ENCODE peak calls at places on chromosomes 2 and 18, in nine cellular contexts. L is NCI-H69; W is bronchial epithelial cell; N is GM18507; S is COLO829; C is GM13976; A is activated naive CD8-positive, alpha-beta T cell treated with anti-CD3 and anti-CD28 coated beads for 36 hours; J is KG1; D is activated T-helper 1 cell treated with anti-CD3 and anti-CD28 coated beads, Interleukin-2, amount 50 U/mL, for 16 hours. K is an unnamed sample.

GRCh38 chr2:188068093-188068492 is 223.6 kb upstream of the GULP1 start:
- DNase-seq in S (no peak), J (no peak), C (no peak), A (no peak), N (no peak), W (peak), L (no peak), D (no peak), K (no peak)

GRCh38 chr2:54956392-54956722 is 93.9 kb downstream of the RTN4 start:
- DNase-seq in L (no peak), D (no peak), S (no peak), C (no peak), N (no peak), W (no peak), A (no peak), J (no peak), K (no peak)

GRCh38 chr2:19900536-19901200 is 1.1 kb downstream of the TTC32 start:
- DNase-seq in C (no peak), S (no peak), L (peak), A (no peak), D (no peak), J (no peak), W (peak), N (no peak), K (no peak)

GRCh38 chr2:65932571-65932970 is 500.2 kb upstream of the SPRED2 start:
- DNase-seq in S (no peak), L (no peak), D (no peak), J (no peak), N (no peak), C (no peak), A (no peak), W (no peak), K (no peak)

GRCh38 chr2:119240311-119241204 is 16.9 kb downstream of the STEAP3 start:
- DNase-seq in A (no peak), N (no peak), J (no peak), W (peak), S (no peak), D (no peak), C (no peak), L (peak), K (no peak)

GRCh38 chr18:79936641-79937040 is 14.8 kb downstream of the SLC66A2 start:
- DNase-seq in L (no peak), A (no peak), J (no peak), S (no peak), N (no peak), D (no peak), C (no peak), W (no peak), K (no peak)

GRCh38 chr2:26630669-26631360 is 10.4 kb downstream of the CIB4 start:
- DNase-seq in C (no peak), L (no peak), D (no peak), A (no peak), W (peak), N (no peak), J (no peak), S (peak), K (peak)

GRCh38 chr2:237515621-237516275 is 28.7 kb downstream of the MLPH start:
- DNase-seq in J (no peak), W (no peak), N (no peak), D (no peak), A (no peak), S (no peak), C (no peak), L (no peak), K (no peak)

GRCh38 chr2:240465268-240465764 is 29.9 kb downstream of the GPC1 start:
- DNase-seq in D (no peak), S (no peak), A (no peak), W (no peak), C (no peak), J (no peak), L (no peak), N (no peak), K (no peak)

GRCh38 chr2:45315881-45316280 is 295.2 kb downstream of the SRBD1 start:
- DNase-seq in S (no peak), L (no peak), J (no peak), W (peak), N (no peak), D (no peak), A (no peak), C (no peak), K (no peak)

GRCh38 chr2:69594341-69594740 is 49.2 kb downstream of the AAK1 start:
- DNase-seq in L (no peak), D (no peak), J (no peak), W (no peak), C (no peak), S (no peak), N (no peak), A (no peak), K (no peak)

GRCh38 chr2:205197468-205198129 is 484.7 kb upstream of the NRP2 start:
- DNase-seq in J (no peak), W (no peak), A (peak), D (no peak), S (no peak), L (peak), C (no peak), N (no peak), K (no peak)

GRCh38 chr2:758073-758820 is 81.0 kb upstream of the TMEM18 start:
- DNase-seq in C (no peak), S (no peak), N (no peak), A (no peak), D (no peak), W (no peak), J (no peak), L (no peak), K (no peak)